ENCODE peak calls at places on chromosomes 7 and 10, in six cellular contexts. G is GM23248; C is NCI-H460; D is activated CD4-positive, alpha-beta T cell treated with anti-CD3 and anti-CD28 coated beads, Interleukin-2, amount 50 U/mL, for 4 hours; S is left ventricle myocardium superior; V is GM12864. P is an unnamed sample.

GRCh38 chr10:104328916-104329710 is 9.2 kb downstream of the ITPRIP start:
- DNase-seq in G (peak), C (peak), D (peak), S (peak), V (no peak), P (peak)

GRCh38 chr7:139033346-139034114 is 2.3 kb downstream of the ZC3HAV1L start:
- DNase-seq in G (no peak), C (no peak), D (no peak), S (no peak), V (no peak), P (no peak)

GRCh38 chr7:140831724-140832123 is 93.0 kb downstream of the BRAF start:
- DNase-seq in G (no peak), C (no peak), D (no peak), S (no peak), V (no peak), P (no peak)

GRCh38 chr7:13159467-13160184 is 472.2 kb downstream of the ARL4A start:
- DNase-seq in G (no peak), C (no peak), D (no peak), S (no peak), V (no peak), P (no peak)

GRCh38 chr7:158579662-158580646 is 7.7 kb downstream of the PTPRN2 start:
- DNase-seq in G (no peak), C (no peak), D (no peak), S (no peak), V (no peak), P (no peak)

GRCh38 chr10:109993551-109993950 is 14.2 kb upstream of the ADD3 start:
- DNase-seq in G (no peak), C (no peak), D (no peak), S (no peak), V (no peak), P (peak)

GRCh38 chr7:3309140-3309539 is 8.1 kb downstream of the SDK1 start:
- DNase-seq in G (no peak), C (no peak), D (no peak), S (no peak), V (no peak), P (peak)

GRCh38 chr10:127035827-127036226 is 130.6 kb downstream of the DOCK1 start:
- DNase-seq in G (no peak), C (no peak), D (no peak), S (no peak), V (no peak), P (no peak)

GRCh38 chr10:69498711-69499471 is 47.6 kb downstream of the TSPAN15 start:
- DNase-seq in G (peak), C (no peak), D (no peak), S (peak), V (no peak), P (no peak)

GRCh38 chr10:31319602-31320178 is 674 bp downstream of the ZEB1 start:
- DNase-seq in G (no peak), C (no peak), D (peak), S (peak), V (no peak), P (no peak)

GRCh38 chr10:124992462-124993344 is 50.8 kb downstream of the ZRANB1 start:
- DNase-seq in G (peak), C (peak), D (no peak), S (peak), V (no peak), P (peak)

GRCh38 chr7:122299624-122299934 is 5.0 kb downstream of the FEZF1 start:
- DNase-seq in G (no peak), C (no peak), D (no peak), S (no peak), V (no peak), P (no peak)

P was measured in IMR-90.